ENCODE peak calls at places on chromosomes 4 and X, in eight cellular contexts. One of them, this sample, is unnamed.

GRCh38 chr4:53064609-53065008 is 202.5 kb downstream of the RASL11B start:
- DNase-seq in right atrium auricular region: no peak
- DNase-seq in glutamatergic neuron: no peak
- DNase-seq in progenitor cell of endocrine pancreas: no peak
- DNase-seq in activated CD8-positive, alpha-beta T cell treated with anti-CD3 and anti-CD28 coated beads for 36 hours: no peak
- DNase-seq in prostate gland: no peak
- DNase-seq in HFF-Myc: no peak
- DNase-seq in stomach: no peak
- DNase-seq in this sample: no peak

GRCh38 chr4:113733685-113734084 is 27.9 kb downstream of the CAMK2D start:
- DNase-seq in right atrium auricular region: no peak
- DNase-seq in glutamatergic neuron: no peak
- DNase-seq in progenitor cell of endocrine pancreas: no peak
- DNase-seq in activated CD8-positive, alpha-beta T cell treated with anti-CD3 and anti-CD28 coated beads for 36 hours: no peak
- DNase-seq in prostate gland: no peak
- DNase-seq in HFF-Myc: no peak
- DNase-seq in stomach: no peak
- DNase-seq in this sample: no peak

GRCh38 chrX:42087960-42088359 is 164.6 kb upstream of the CASK start:
- DNase-seq in right atrium auricular region: no peak
- DNase-seq in glutamatergic neuron: no peak
- DNase-seq in progenitor cell of endocrine pancreas: no peak
- DNase-seq in activated CD8-positive, alpha-beta T cell treated with anti-CD3 and anti-CD28 coated beads for 36 hours: no peak
- DNase-seq in prostate gland: no peak
- DNase-seq in HFF-Myc: no peak
- DNase-seq in stomach: no peak
- DNase-seq in this sample: no peak

GRCh38 chrX:101759000-101759399 is 99.3 kb upstream of the ARMCX2 start:
- DNase-seq in right atrium auricular region: no peak
- DNase-seq in glutamatergic neuron: no peak
- DNase-seq in progenitor cell of endocrine pancreas: no peak
- DNase-seq in activated CD8-positive, alpha-beta T cell treated with anti-CD3 and anti-CD28 coated beads for 36 hours: peak
- DNase-seq in prostate gland: peak
- DNase-seq in HFF-Myc: peak
- DNase-seq in stomach: no peak
- DNase-seq in this sample: no peak

GRCh38 chr4:8214091-8214490 is 15.0 kb downstream of the SH3TC1 start:
- DNase-seq in right atrium auricular region: no peak
- DNase-seq in glutamatergic neuron: no peak
- DNase-seq in progenitor cell of endocrine pancreas: no peak
- DNase-seq in activated CD8-positive, alpha-beta T cell treated with anti-CD3 and anti-CD28 coated beads for 36 hours: no peak
- DNase-seq in prostate gland: no peak
- DNase-seq in HFF-Myc: no peak
- DNase-seq in stomach: no peak
- DNase-seq in this sample: no peak

GRCh38 chrX:85089321-85089840 is 85.7 kb downstream of the APOOL start:
- DNase-seq in right atrium auricular region: no peak
- DNase-seq in glutamatergic neuron: no peak
- DNase-seq in progenitor cell of endocrine pancreas: no peak
- DNase-seq in activated CD8-positive, alpha-beta T cell treated with anti-CD3 and anti-CD28 coated beads for 36 hours: no peak
- DNase-seq in prostate gland: no peak
- DNase-seq in HFF-Myc: no peak
- DNase-seq in stomach: no peak
- DNase-seq in this sample: no peak

GRCh38 chrX:10158279-10158939 is 1.6 kb downstream of the CLCN4 start:
- DNase-seq in right atrium auricular region: no peak
- DNase-seq in glutamatergic neuron: peak
- DNase-seq in progenitor cell of endocrine pancreas: peak
- DNase-seq in activated CD8-positive, alpha-beta T cell treated with anti-CD3 and anti-CD28 coated beads for 36 hours: peak
- DNase-seq in prostate gland: no peak
- DNase-seq in HFF-Myc: no peak
- DNase-seq in stomach: no peak
- DNase-seq in this sample: no peak

GRCh38 chr4:38979081-38979480 is 53.1 kb downstream of the TMEM156 start:
- DNase-seq in right atrium auricular region: no peak
- DNase-seq in glutamatergic neuron: no peak
- DNase-seq in progenitor cell of endocrine pancreas: no peak
- DNase-seq in activated CD8-positive, alpha-beta T cell treated with anti-CD3 and anti-CD28 coated beads for 36 hours: no peak
- DNase-seq in prostate gland: no peak
- DNase-seq in HFF-Myc: no peak
- DNase-seq in stomach: no peak
- DNase-seq in this sample: no peak

GRCh38 chr4:40205259-40206198 is 8.7 kb downstream of the RHOH start:
- DNase-seq in right atrium auricular region: no peak
- DNase-seq in glutamatergic neuron: no peak
- DNase-seq in progenitor cell of endocrine pancreas: no peak
- DNase-seq in activated CD8-positive, alpha-beta T cell treated with anti-CD3 and anti-CD28 coated beads for 36 hours: peak
- DNase-seq in prostate gland: no peak
- DNase-seq in HFF-Myc: no peak
- DNase-seq in stomach: no peak
- DNase-seq in this sample: no peak

GRCh38 chrX:117711774-117712173 is 404.8 kb downstream of the KLHL13 start:
- DNase-seq in right atrium auricular region: no peak
- DNase-seq in glutamatergic neuron: no peak
- DNase-seq in progenitor cell of endocrine pancreas: no peak
- DNase-seq in activated CD8-positive, alpha-beta T cell treated with anti-CD3 and anti-CD28 coated beads for 36 hours: no peak
- DNase-seq in prostate gland: no peak
- DNase-seq in HFF-Myc: no peak
- DNase-seq in stomach: no peak
- DNase-seq in this sample: no peak

GRCh38 chr4:26360864-26361263 is 40.0 kb downstream of the RBPJ start:
- DNase-seq in right atrium auricular region: no peak
- DNase-seq in glutamatergic neuron: peak
- DNase-seq in progenitor cell of endocrine pancreas: no peak
- DNase-seq in activated CD8-positive, alpha-beta T cell treated with anti-CD3 and anti-CD28 coated beads for 36 hours: no peak
- DNase-seq in prostate gland: no peak
- DNase-seq in HFF-Myc: no peak
- DNase-seq in stomach: no peak
- DNase-seq in this sample: no peak

GRCh38 chrX:1600406-1601050 is 9.1 kb downstream of the AKAP17A start:
- DNase-seq in right atrium auricular region: no peak
- DNase-seq in glutamatergic neuron: no peak
- DNase-seq in progenitor cell of endocrine pancreas: no peak
- DNase-seq in activated CD8-positive, alpha-beta T cell treated with anti-CD3 and anti-CD28 coated beads for 36 hours: no peak
- DNase-seq in prostate gland: no peak
- DNase-seq in HFF-Myc: no peak
- DNase-seq in stomach: no peak
- DNase-seq in this sample: no peak

GRCh38 chr4:189656551-189657165 is 284.0 kb upstream of the FRG1 start:
- DNase-seq in right atrium auricular region: no peak
- DNase-seq in glutamatergic neuron: no peak
- DNase-seq in progenitor cell of endocrine pancreas: no peak
- DNase-seq in activated CD8-positive, alpha-beta T cell treated with anti-CD3 and anti-CD28 coated beads for 36 hours: no peak
- DNase-seq in prostate gland: no peak
- DNase-seq in HFF-Myc: no peak
- DNase-seq in stomach: no peak
- DNase-seq in this sample: no peak

GRCh38 chr4:189660737-189661330 is 279.8 kb upstream of the FRG1 start:
- DNase-seq in right atrium auricular region: no peak
- DNase-seq in glutamatergic neuron: peak
- DNase-seq in progenitor cell of endocrine pancreas: no peak
- DNase-seq in activated CD8-positive, alpha-beta T cell treated with anti-CD3 and anti-CD28 coated beads for 36 hours: no peak
- DNase-seq in prostate gland: no peak
- DNase-seq in HFF-Myc: no peak
- DNase-seq in stomach: no peak
- DNase-seq in this sample: no peak

GRCh38 chr4:189664693-189665250 is 275.9 kb upstream of the FRG1 start:
- DNase-seq in right atrium auricular region: no peak
- DNase-seq in glutamatergic neuron: no peak
- DNase-seq in progenitor cell of endocrine pancreas: no peak
- DNase-seq in activated CD8-positive, alpha-beta T cell treated with anti-CD3 and anti-CD28 coated beads for 36 hours: no peak
- DNase-seq in prostate gland: no peak
- DNase-seq in HFF-Myc: no peak
- DNase-seq in stomach: no peak
- DNase-seq in this sample: no peak

DNA sequence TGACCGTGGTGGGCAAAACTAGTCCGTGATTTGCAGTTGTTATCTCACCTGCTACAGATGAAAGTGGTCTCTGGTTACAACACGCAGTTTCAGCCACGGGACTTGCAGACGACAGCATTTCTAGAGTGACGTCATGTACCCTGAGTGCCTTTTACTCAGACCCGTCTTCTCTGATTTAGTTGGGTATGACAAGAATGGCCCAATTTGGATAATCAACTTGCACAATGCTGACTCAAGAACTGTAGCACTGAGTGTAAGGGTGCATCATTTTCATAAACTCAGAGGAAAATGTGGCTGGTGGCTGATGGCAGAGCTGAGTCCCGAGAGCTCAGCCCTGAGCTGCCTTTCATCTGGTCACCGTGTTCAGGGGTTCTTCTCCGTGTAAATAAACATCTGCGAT is 281.4 kb upstream of the FRG1 start:
- DNase-seq in right atrium auricular region: no peak
- DNase-seq in glutamatergic neuron: no peak
- DNase-seq in progenitor cell of endocrine pancreas: no peak
- DNase-seq in activated CD8-positive, alpha-beta T cell treated with anti-CD3 and anti-CD28 coated beads for 36 hours: no peak
- DNase-seq in prostate gland: no peak
- DNase-seq in HFF-Myc: no peak
- DNase-seq in stomach: no peak
- DNase-seq in this sample: no peak
- TF ChIP-seq CTCF in right atrium auricular region: no peak
- TF ChIP-seq CTCF in glutamatergic neuron: no peak
- TF ChIP-seq CTCF in progenitor cell of endocrine pancreas: no peak
- TF ChIP-seq CTCF in activated CD8-positive, alpha-beta T cell treated with anti-CD3 and anti-CD28 coated beads for 36 hours: no peak
- TF ChIP-seq CTCF in prostate gland: no peak
- TF ChIP-seq CTCF in HFF-Myc: no peak
- TF ChIP-seq CTCF in stomach: no peak
- TF ChIP-seq CTCF in this sample: no peak

GRCh38 chr4:75889537-75890199 is 12.6 kb downstream of the PPEF2 start:
- DNase-seq in right atrium auricular region: no peak
- DNase-seq in glutamatergic neuron: no peak
- DNase-seq in progenitor cell of endocrine pancreas: no peak
- DNase-seq in activated CD8-positive, alpha-beta T cell treated with anti-CD3 and anti-CD28 coated beads for 36 hours: no peak
- DNase-seq in prostate gland: no peak
- DNase-seq in HFF-Myc: no peak
- DNase-seq in stomach: no peak
- DNase-seq in this sample: no peak

GRCh38 chr4:75891611-75892010 is 10.6 kb downstream of the PPEF2 start:
- DNase-seq in right atrium auricular region: no peak
- DNase-seq in glutamatergic neuron: no peak
- DNase-seq in progenitor cell of endocrine pancreas: no peak
- DNase-seq in activated CD8-positive, alpha-beta T cell treated with anti-CD3 and anti-CD28 coated beads for 36 hours: no peak
- DNase-seq in prostate gland: no peak
- DNase-seq in HFF-Myc: no peak
- DNase-seq in stomach: no peak
- DNase-seq in this sample: no peak

GRCh38 chr4:75895744-75896314 is 6.4 kb downstream of the PPEF2 start:
- DNase-seq in right atrium auricular region: no peak
- DNase-seq in glutamatergic neuron: no peak
- DNase-seq in progenitor cell of endocrine pancreas: no peak
- DNase-seq in activated CD8-positive, alpha-beta T cell treated with anti-CD3 and anti-CD28 coated beads for 36 hours: peak
- DNase-seq in prostate gland: no peak
- DNase-seq in HFF-Myc: no peak
- DNase-seq in stomach: no peak
- DNase-seq in this sample: no peak

GRCh38 chr4:75892508-75892907 is 9.7 kb downstream of the PPEF2 start:
- DNase-seq in right atrium auricular region: no peak
- DNase-seq in glutamatergic neuron: no peak
- DNase-seq in progenitor cell of endocrine pancreas: no peak
- DNase-seq in activated CD8-positive, alpha-beta T cell treated with anti-CD3 and anti-CD28 coated beads for 36 hours: peak
- DNase-seq in prostate gland: no peak
- DNase-seq in HFF-Myc: no peak
- DNase-seq in stomach: no peak
- DNase-seq in this sample: no peak
- TF ChIP-seq CTCF in right atrium auricular region: no peak
- TF ChIP-seq CTCF in glutamatergic neuron: peak
- TF ChIP-seq CTCF in progenitor cell of endocrine pancreas: peak
- TF ChIP-seq CTCF in activated CD8-positive, alpha-beta T cell treated with anti-CD3 and anti-CD28 coated beads for 36 hours: no peak
- TF ChIP-seq CTCF in prostate gland: no peak
- TF ChIP-seq CTCF in HFF-Myc: peak
- TF ChIP-seq CTCF in stomach: no peak
- TF ChIP-seq CTCF in this sample: no peak

GRCh38 chr4:83639849-83640493 is 104.1 kb downstream of the GPAT3 start:
- DNase-seq in right atrium auricular region: no peak
- DNase-seq in glutamatergic neuron: no peak
- DNase-seq in progenitor cell of endocrine pancreas: peak
- DNase-seq in activated CD8-positive, alpha-beta T cell treated with anti-CD3 and anti-CD28 coated beads for 36 hours: peak
- DNase-seq in prostate gland: peak
- DNase-seq in HFF-Myc: peak
- DNase-seq in stomach: peak
- DNase-seq in this sample: no peak
- TF ChIP-seq CTCF in right atrium auricular region: peak
- TF ChIP-seq CTCF in glutamatergic neuron: peak
- TF ChIP-seq CTCF in progenitor cell of endocrine pancreas: peak
- TF ChIP-seq CTCF in activated CD8-positive, alpha-beta T cell treated with anti-CD3 and anti-CD28 coated beads for 36 hours: peak
- TF ChIP-seq CTCF in prostate gland: peak
- TF ChIP-seq CTCF in HFF-Myc: peak
- TF ChIP-seq CTCF in stomach: peak
- TF ChIP-seq CTCF in this sample: peak

DNA sequence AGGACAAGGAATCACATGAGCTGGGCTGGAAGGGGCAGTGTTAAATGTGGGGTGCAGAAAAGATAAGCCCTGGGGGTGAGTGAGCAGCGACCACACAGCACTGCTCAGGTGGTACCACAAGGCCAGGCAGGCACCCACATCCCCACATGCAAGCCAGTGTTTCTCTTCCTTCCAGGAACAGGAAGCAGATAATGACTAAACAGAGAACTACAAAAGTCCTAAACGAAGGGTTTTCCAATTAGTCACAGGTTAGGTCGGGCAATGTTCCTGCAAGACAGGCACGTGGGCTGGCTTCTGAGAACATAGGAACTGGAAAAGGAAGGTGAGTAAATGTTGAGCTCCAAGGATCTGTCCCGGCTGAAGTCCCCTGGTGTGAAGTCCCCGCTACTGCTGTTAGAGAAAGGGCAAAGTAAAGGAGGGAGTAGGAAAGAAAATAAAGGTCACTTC is 19.5 kb downstream of the RELL1 start:
- DNase-seq in right atrium auricular region: no peak
- DNase-seq in glutamatergic neuron: no peak
- DNase-seq in progenitor cell of endocrine pancreas: no peak
- DNase-seq in activated CD8-positive, alpha-beta T cell treated with anti-CD3 and anti-CD28 coated beads for 36 hours: peak
- DNase-seq in prostate gland: no peak
- DNase-seq in HFF-Myc: peak
- DNase-seq in stomach: peak
- DNase-seq in this sample: no peak
- TF ChIP-seq CTCF in right atrium auricular region: no peak
- TF ChIP-seq CTCF in glutamatergic neuron: no peak
- TF ChIP-seq CTCF in progenitor cell of endocrine pancreas: no peak
- TF ChIP-seq CTCF in activated CD8-positive, alpha-beta T cell treated with anti-CD3 and anti-CD28 coated beads for 36 hours: no peak
- TF ChIP-seq CTCF in prostate gland: no peak
- TF ChIP-seq CTCF in HFF-Myc: peak
- TF ChIP-seq CTCF in stomach: peak
- TF ChIP-seq CTCF in this sample: no peak

GRCh38 chr4:36402008-36402758 is 120.8 kb downstream of the DTHD1 start:
- DNase-seq in right atrium auricular region: no peak
- DNase-seq in glutamatergic neuron: no peak
- DNase-seq in progenitor cell of endocrine pancreas: no peak
- DNase-seq in activated CD8-positive, alpha-beta T cell treated with anti-CD3 and anti-CD28 coated beads for 36 hours: peak
- DNase-seq in prostate gland: no peak
- DNase-seq in HFF-Myc: no peak
- DNase-seq in stomach: no peak
- DNase-seq in this sample: no peak

GRCh38 chr4:36394352-36394903 is 113.0 kb downstream of the DTHD1 start:
- DNase-seq in right atrium auricular region: no peak
- DNase-seq in glutamatergic neuron: no peak
- DNase-seq in progenitor cell of endocrine pancreas: no peak
- DNase-seq in activated CD8-positive, alpha-beta T cell treated with anti-CD3 and anti-CD28 coated beads for 36 hours: peak
- DNase-seq in prostate gland: no peak
- DNase-seq in HFF-Myc: no peak
- DNase-seq in stomach: no peak
- DNase-seq in this sample: no peak

GRCh38 chr4:36399762-36400353 is 118.4 kb downstream of the DTHD1 start:
- DNase-seq in right atrium auricular region: no peak
- DNase-seq in glutamatergic neuron: no peak
- DNase-seq in progenitor cell of endocrine pancreas: no peak
- DNase-seq in activated CD8-positive, alpha-beta T cell treated with anti-CD3 and anti-CD28 coated beads for 36 hours: peak
- DNase-seq in prostate gland: no peak
- DNase-seq in HFF-Myc: no peak
- DNase-seq in stomach: no peak
- DNase-seq in this sample: no peak
- TF ChIP-seq CTCF in right atrium auricular region: peak
- TF ChIP-seq CTCF in glutamatergic neuron: peak
- TF ChIP-seq CTCF in progenitor cell of endocrine pancreas: peak
- TF ChIP-seq CTCF in activated CD8-positive, alpha-beta T cell treated with anti-CD3 and anti-CD28 coated beads for 36 hours: peak
- TF ChIP-seq CTCF in prostate gland: peak
- TF ChIP-seq CTCF in HFF-Myc: no peak
- TF ChIP-seq CTCF in stomach: peak
- TF ChIP-seq CTCF in this sample: peak

This sample was measured in natural killer cell.